ENCODE peak calls at places on chromosome 11, in four cellular contexts. A is AG04450, S is NCI-H2081, L is right atrium auricular region. X is an unnamed sample.

GRCh38 chr11:119085523-119085878 is 820 bp downstream of the HMBS start:
- DNase-seq in L (no peak), S (no peak), A (no peak), X (no peak)

GRCh38 chr11:57639321-57640067 is 10.2 kb downstream of the YPEL4 start:
- DNase-seq in S (no peak), A (no peak), L (no peak), X (no peak)

GRCh38 chr11:77056814-77057402 is 9.9 kb upstream of the CAPN5 start:
- DNase-seq in L (peak; percentile 9), S (no peak), A (no peak), X (no peak)

GRCh38 chr11:71202598-71202944 is 49.8 kb downstream of the SHANK2 start:
- DNase-seq in S (no peak), L (no peak), A (no peak), X (no peak)

GRCh38 chr11:69446108-69446507 is 35.4 kb upstream of the LINC01488 start:
- DNase-seq in L (no peak), A (no peak), S (no peak), X (no peak)

GRCh38 chr11:94823127-94823732 is 55.1 kb downstream of the AMOTL1 start:
- DNase-seq in S (no peak), A (no peak), L (no peak), X (no peak)

GRCh38 chr11:129728571-129728970 is 87.1 kb upstream of the TMEM45B start:
- DNase-seq in L (no peak), S (peak; percentile 90), A (no peak), X (no peak)

GRCh38 chr11:57711414-57712255 is at the start of gene MED19:
- DNase-seq in A (peak; percentile 11), S (peak; percentile 93), L (peak; percentile 63), X (peak; percentile 94)

GRCh38 chr11:12167098-12167999 is 57.0 kb downstream of the MICAL2 start:
- DNase-seq in A (no peak), L (no peak), S (peak; percentile 81), X (peak; percentile 78)

GRCh38 chr11:61023086-61024035 is 51.9 kb downstream of the CD6 start:
- DNase-seq in L (no peak), A (no peak), S (no peak), X (no peak)

GRCh38 chr11:111081021-111081511 is 164.5 kb upstream of the POU2AF2 start:
- DNase-seq in A (no peak), S (peak; percentile 56), L (no peak), X (no peak)

GRCh38 chr11:28833670-28834069 is 725.5 kb downstream of the METTL15 start:
- DNase-seq in L (no peak), A (peak; percentile 85), S (no peak), X (no peak)

GRCh38 chr11:7167976-7168740 is 79.4 kb downstream of the RBMXL2 start:
- DNase-seq in S (no peak), A (no peak), L (no peak), X (no peak)

GRCh38 chr11:66261578-66261977 is 6.9 kb upstream of the RAB1B start:
- DNase-seq in L (no peak), S (no peak), A (no peak), X (no peak)

GRCh38 chr11:7278314-7278917 is 26.7 kb downstream of the SYT9 start:
- DNase-seq in S (no peak), A (no peak), L (no peak), X (no peak)

GRCh38 chr11:111777094-111778046 is 11.2 kb upstream of the PPP2R1B start:
- DNase-seq in S (peak; percentile 71), A (peak; percentile 63), L (no peak), X (no peak)